ENCODE peak calls at places on chromosomes 5 and 9, in ten cellular contexts. R, U, W, M, E, H, F, T, C and J are unnamed samples.

GRCh38 chr5:30804739-30805313 is 388.7 kb upstream of the CDH6 start:
- DNase-seq in C (no peak), F (no peak), H (no peak), T (no peak), W (peak), R (no peak), U (peak), E (peak), M (peak), J (peak)

GRCh38 chr9:106797299-106797698 is 65.7 kb upstream of the ZNF462 start:
- DNase-seq in C (no peak), W (peak), R (no peak), T (no peak), F (no peak), M (no peak), U (peak), E (no peak), H (no peak), J (no peak)

GRCh38 chr9:77589046-77589795 is 58.9 kb downstream of the GNA14 start:
- DNase-seq in R (no peak), U (no peak), T (peak), F (no peak), W (peak), E (no peak), H (no peak), M (peak), C (no peak), J (no peak)

GRCh38 chr9:29866556-29866955 is 2293.3 kb upstream of the C9orf72 start:
- DNase-seq in U (no peak), H (no peak), M (no peak), F (no peak), T (no peak), E (no peak), R (peak), W (no peak), C (no peak), J (peak)

GRCh38 chr5:77101298-77101697 is 14.2 kb upstream of the ZBED3 start:
- DNase-seq in W (no peak), M (peak), U (peak), R (no peak), C (no peak), E (no peak), F (no peak), T (no peak), H (no peak), J (no peak)

GRCh38 chr5:73424489-73425102 is 24.0 kb downstream of the FOXD1 start:
- DNase-seq in E (no peak), T (no peak), U (no peak), W (no peak), R (no peak), C (no peak), H (no peak), M (no peak), F (no peak), J (no peak)

GRCh38 chr9:34719021-34719768 is 9.3 kb upstream of the CCL21 start:
- DNase-seq in W (no peak), R (no peak), T (no peak), F (no peak), M (no peak), U (no peak), H (no peak), C (no peak), E (no peak), J (no peak)

GRCh38 chr5:86617309-86617755 is 409 bp upstream of the COX7C start:
- DNase-seq in R (no peak), T (no peak), E (no peak), U (no peak), F (no peak), C (no peak), H (no peak), M (no peak), W (no peak), J (no peak)

GRCh38 chr5:43482490-43483064 is 1.1 kb downstream of the TMEM267 start:
- DNase-seq in F (no peak), H (peak), W (no peak), M (peak), R (no peak), E (no peak), T (no peak), C (no peak), U (peak), J (no peak)

DNA sequence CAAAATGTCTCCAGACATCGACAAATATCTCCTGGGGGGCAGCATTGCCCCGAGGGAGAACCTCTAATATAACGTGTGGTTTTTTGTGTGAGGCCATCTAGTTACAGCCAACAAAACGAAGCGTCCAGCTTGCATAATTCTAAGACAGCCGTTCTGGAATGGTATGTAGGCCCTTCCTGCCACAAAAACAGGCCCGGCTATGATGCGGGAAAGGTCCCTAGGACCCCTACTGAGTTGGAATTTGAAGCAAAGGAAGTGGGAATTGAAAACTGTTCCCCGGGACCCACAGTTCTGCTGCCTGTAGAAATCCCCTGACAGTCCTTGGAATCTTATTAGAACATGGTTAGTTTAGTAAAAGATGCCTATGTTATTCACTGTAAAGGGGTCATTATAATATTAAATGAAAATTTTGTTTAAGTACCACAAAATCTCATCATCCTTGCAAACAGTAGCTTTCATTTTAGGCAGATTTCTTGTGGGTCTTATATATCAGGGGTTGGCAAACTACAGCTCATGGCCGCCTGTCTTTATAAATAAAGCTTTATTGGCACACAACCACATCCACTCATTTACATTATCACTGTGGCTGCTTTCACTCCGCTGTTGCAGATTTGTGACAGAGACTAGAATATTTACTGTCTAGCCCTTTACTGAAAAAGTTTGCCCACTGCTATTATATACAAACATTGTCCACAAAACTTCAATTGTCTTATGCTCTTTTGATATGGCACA is 70.7 kb downstream of the MSX2 start:
- DNase-seq in C (no peak), M (no peak), W (no peak), R (no peak), T (no peak), F (no peak), E (peak), U (no peak), H (no peak), J (peak)
- H2AFZ ChIP-seq in C (no peak), M (no peak), W (no peak), R (no peak), T (no peak), F (no peak), E (no peak), U (no peak), H (no peak), J (peak)

DNA sequence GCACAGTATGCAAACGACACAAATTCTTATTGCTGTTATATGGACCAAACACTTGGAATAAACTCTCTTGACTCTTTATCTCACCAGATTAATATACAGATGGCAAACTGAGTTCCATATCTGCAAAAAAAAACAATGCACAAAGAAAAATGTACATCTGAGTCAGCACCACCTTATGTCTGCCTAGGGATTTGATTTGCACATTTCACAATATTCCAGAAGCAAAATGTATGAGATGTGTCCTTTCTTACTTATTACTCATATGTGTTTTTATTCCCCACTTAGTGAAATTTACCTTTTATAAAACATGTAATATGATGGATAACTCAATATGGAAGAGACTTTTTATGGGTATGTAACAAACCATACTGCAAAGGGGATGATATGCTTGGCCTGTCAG is 236.9 kb downstream of the GLIS3 start:
- DNase-seq in F (no peak), M (no peak), E (no peak), W (no peak), T (no peak), U (peak), H (no peak), C (no peak), R (no peak), J (no peak)
- H2AFZ ChIP-seq in F (no peak), M (no peak), E (no peak), W (no peak), T (no peak), U (no peak), H (no peak), C (no peak), R (no peak), J (no peak)

GRCh38 chr5:176819476-176819875 is 9.1 kb downstream of the UNC5A start:
- DNase-seq in M (no peak), H (no peak), C (no peak), U (no peak), R (no peak), F (no peak), E (peak), T (no peak), W (no peak), J (no peak)

GRCh38 chr5:176817864-176818377 is 7.6 kb downstream of the UNC5A start:
- DNase-seq in W (peak), E (peak), C (no peak), T (no peak), R (peak), U (peak), H (no peak), M (peak), F (no peak), J (peak)

GRCh38 chr5:176817369-176817841 is 7.0 kb downstream of the UNC5A start:
- DNase-seq in H (no peak), W (peak), F (no peak), C (no peak), M (no peak), E (peak), U (no peak), T (no peak), R (peak), J (peak)

GRCh38 chr5:176816791-176817272 is 6.5 kb downstream of the UNC5A start:
- DNase-seq in E (no peak), F (no peak), W (no peak), M (no peak), T (no peak), H (no peak), C (no peak), U (no peak), R (no peak), J (peak)

GRCh38 chr5:176818391-176819098 is 8.2 kb downstream of the UNC5A start:
- DNase-seq in E (peak), T (no peak), F (no peak), C (no peak), W (no peak), R (no peak), M (no peak), U (no peak), H (no peak), J (no peak)
- H2AFZ ChIP-seq in E (no peak), T (no peak), F (no peak), C (no peak), W (no peak), R (peak), M (peak), U (no peak), H (no peak), J (peak)

GRCh38 chr5:10478436-10478835 is 36.8 kb downstream of the ROPN1L start:
- DNase-seq in T (no peak), W (no peak), C (no peak), E (no peak), H (no peak), M (peak), U (peak), F (no peak), R (no peak), J (no peak)

GRCh38 chr5:10482791-10483530 is 41.3 kb downstream of the ROPN1L start:
- DNase-seq in F (no peak), T (no peak), M (no peak), E (no peak), H (no peak), C (no peak), W (no peak), U (no peak), R (no peak), J (no peak)

GRCh38 chr5:10484774-10485141 is 43.1 kb downstream of the ROPN1L start:
- DNase-seq in R (no peak), C (no peak), M (no peak), F (no peak), U (no peak), H (no peak), T (no peak), W (no peak), E (no peak), J (no peak)

GRCh38 chr5:10479226-10479721 is 37.6 kb downstream of the ROPN1L start:
- DNase-seq in U (peak), E (no peak), R (no peak), H (no peak), W (no peak), C (peak), F (no peak), M (peak), T (no peak), J (no peak)

GRCh38 chr5:10481241-10481932 is 39.7 kb downstream of the ROPN1L start:
- DNase-seq in H (peak), C (no peak), E (peak), R (no peak), F (no peak), U (no peak), M (peak), W (peak), T (no peak), J (peak)
- H2AFZ ChIP-seq in H (no peak), C (no peak), E (no peak), R (peak), F (no peak), U (no peak), M (no peak), W (no peak), T (no peak), J (no peak)

GRCh38 chr5:38478166-38478565 is 78.3 kb downstream of the LIFR start:
- DNase-seq in M (no peak), H (no peak), F (no peak), C (no peak), W (no peak), T (no peak), R (no peak), E (no peak), U (no peak), J (no peak)
- H2AFZ ChIP-seq in M (no peak), H (no peak), F (no peak), C (no peak), W (no peak), T (no peak), R (no peak), E (no peak), U (no peak), J (no peak)